ENCODE peak calls at places on chromosomes 16 and 17, in four cellular contexts. M, D, N and P are unnamed samples.

GRCh38 chr16:57497121-57497520 is 10.8 kb upstream of the DOK4 start:
- DNase-seq in D (no peak), N (no peak), M (no peak), P (peak; percentile 1)

GRCh38 chr16:11619327-11619851 is 32.7 kb upstream of the LITAF start:
- DNase-seq in N (peak; percentile 28), D (no peak), M (no peak), P (no peak)

GRCh38 chr16:83200005-83200779 is 573.4 kb downstream of the CDH13 start:
- DNase-seq in D (peak; percentile 22), N (no peak), M (no peak), P (no peak)

GRCh38 chr16:645852-646678 is 3.1 kb upstream of the WDR90 start:
- DNase-seq in M (peak; percentile 65), D (no peak), N (no peak), P (peak; percentile 79)

GRCh38 chr16:4580245-4580644 is 24.1 kb downstream of the C16orf96 start:
- DNase-seq in M (no peak), D (no peak), N (no peak), P (no peak)

GRCh38 chr17:44014133-44014436 is 678 bp downstream of the TMEM101 start:
- DNase-seq in N (no peak), D (no peak), M (peak; percentile 65), P (no peak)

GRCh38 chr17:265726-266125 is 84.3 kb upstream of the DOC2B start:
- DNase-seq in M (no peak), D (no peak), N (no peak), P (peak; percentile 33)

GRCh38 chr16:52617591-52617990 is 70.6 kb upstream of the TOX3 start:
- DNase-seq in D (no peak), N (no peak), M (no peak), P (no peak)

DNA sequence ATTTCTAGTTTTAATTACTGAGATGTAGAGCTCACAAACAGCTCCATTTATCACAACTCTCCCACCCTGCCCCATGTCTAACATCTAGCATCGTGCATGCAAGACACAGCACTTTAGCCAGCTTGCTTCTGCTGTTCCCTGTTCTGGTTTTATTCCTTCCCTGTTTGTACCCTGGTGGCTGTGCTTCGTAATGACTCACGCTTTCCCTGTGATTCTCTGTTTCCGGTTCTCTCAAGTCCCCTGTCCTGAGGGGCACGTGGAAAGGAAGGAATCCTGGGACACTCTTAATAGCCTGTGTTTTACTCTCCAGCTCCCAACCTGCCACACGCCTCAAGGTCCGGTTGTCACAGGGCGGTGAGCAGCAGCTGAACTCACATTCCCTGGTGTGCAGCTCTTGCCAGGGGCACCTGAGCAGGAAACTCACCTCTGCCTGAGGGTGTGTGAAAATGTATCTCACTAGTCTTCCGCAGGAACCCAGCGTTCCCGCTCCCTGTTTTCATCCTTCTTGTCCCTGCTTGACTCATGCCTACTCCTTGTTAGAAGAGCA is 10.6 kb downstream of the SHISA6 start:
- DNase-seq in M (no peak), N (no peak), D (no peak), P (no peak)
- TF ChIP-seq CTCF in M (no peak), N (no peak), D (no peak), P (no peak)

GRCh38 chr17:62653831-62654829 is 26.7 kb downstream of the MRC2 start:
- DNase-seq in D (peak; percentile 38), N (no peak), M (no peak), P (peak; percentile 87)

GRCh38 chr17:62656446-62656845 is 29.0 kb downstream of the MRC2 start:
- DNase-seq in M (no peak), N (no peak), D (no peak), P (no peak)

GRCh38 chr17:62652251-62653001 is 25.0 kb downstream of the MRC2 start:
- DNase-seq in M (no peak), N (peak; percentile 19), D (peak; percentile 75), P (peak; percentile 74)

GRCh38 chr17:62650587-62650986 is 23.1 kb downstream of the MRC2 start:
- DNase-seq in M (no peak), D (no peak), N (no peak), P (no peak)

GRCh38 chr17:62653002-62653830 is 25.7 kb downstream of the MRC2 start:
- DNase-seq in N (peak; percentile 25), M (no peak), D (peak; percentile 31), P (peak; percentile 77)
- H3K27ac ChIP-seq in N (no peak overlapping the region), M (no peak overlapping the region), D (peak overlapping the region; percentile 60), P (peak overlapping the region; percentile 81)

DNA sequence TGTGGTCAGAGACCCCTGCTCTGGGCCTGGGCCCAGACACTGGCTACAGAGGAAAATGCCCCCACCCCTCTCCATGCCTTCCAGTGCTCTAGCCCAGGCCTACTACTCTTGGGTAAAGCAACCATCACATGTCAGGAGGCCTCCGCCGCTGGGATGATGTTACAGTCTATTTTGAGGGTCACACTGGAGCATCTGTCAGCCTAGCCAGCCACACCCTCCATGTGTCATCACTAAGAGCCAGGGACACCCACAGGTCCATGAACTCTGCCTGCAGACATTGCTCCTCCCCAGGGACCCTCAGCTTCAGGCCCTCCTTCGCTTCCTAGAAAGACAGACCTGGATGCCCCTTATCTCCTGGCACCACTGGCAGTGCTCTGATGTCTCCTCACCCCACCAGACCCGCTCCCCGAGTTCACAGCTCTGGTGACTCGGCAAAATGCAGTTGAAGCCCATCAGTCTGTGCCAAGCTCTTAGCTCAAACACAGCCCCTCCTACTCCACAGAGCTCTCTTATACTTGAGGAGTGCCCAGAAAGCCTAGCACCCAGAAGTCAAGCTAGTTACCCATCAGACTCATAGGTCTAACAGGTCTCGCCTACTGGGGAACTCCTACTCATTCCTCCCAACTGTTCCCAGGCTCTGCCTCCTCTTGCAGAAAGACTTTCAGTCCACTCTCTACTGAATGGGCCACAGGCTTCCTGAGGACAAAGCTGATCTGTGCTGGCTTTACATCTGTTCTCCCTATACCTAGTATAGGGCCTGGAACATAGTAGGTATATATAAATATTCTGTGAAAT is 5.9 kb downstream of the RANBP10 start:
- DNase-seq in D (no peak), M (no peak), N (no peak), P (peak; percentile 20)
- H3K4me3 ChIP-seq in D (no peak overlapping the region), M (no peak overlapping the region), N (no peak overlapping the region), P (no peak overlapping the region)

DNA sequence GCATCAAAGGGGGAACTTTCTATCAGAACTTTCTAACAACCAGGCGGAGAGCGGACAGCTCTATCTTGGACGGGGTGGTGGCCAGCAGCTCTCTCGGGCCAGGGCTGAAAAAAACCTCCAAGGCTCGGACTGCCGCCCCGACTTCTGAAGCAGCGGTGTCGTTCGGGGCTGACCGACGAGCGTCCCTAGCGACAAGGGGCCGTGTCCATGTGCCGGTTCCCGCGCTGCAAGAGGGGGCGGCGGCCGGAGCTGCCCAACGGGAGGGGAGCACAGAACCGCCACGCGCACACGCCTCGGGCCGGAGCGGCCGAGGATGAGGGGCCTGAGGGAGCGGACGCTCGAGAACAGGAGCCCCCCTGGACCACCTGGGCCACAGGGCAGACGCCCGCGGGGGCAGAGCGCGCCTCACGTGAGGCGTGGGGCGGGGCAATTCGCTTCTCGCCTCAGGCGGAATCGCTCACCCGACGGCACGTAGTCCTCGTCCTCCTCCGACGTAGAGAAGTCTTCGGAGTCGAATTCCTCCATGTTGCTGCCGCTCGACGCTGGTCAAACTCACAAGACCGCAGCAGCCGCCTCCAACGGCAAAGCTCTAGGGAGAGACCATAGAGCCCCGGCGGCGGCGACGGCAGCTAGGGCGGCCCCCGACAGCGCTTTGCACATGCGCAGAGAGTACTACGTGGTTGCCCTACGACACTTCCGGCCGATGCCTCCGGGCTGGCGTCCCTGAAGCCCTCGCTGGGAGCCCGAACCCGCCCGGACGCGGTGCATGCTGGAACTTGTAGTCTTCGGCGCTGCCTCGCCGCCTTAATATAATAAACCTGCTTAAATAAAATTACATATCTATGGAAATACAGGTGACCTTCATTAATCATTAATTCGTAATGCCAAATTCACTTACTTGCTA is at the start of gene CFDP1:
- DNase-seq in D (peak; percentile 91), M (peak; percentile 94), N (peak; percentile 95), P (peak; percentile 95)
- TF ChIP-seq CTCF in D (peak; percentile 2), M (peak; percentile 49), N (no peak), P (no peak)

GRCh38 chr17:39270923-39271322 is 45.2 kb upstream of the STAC2 start:
- DNase-seq in M (no peak), N (no peak), D (peak; percentile 81), P (no peak)
- H3K27ac ChIP-seq in M (no peak overlapping the region), N (no peak overlapping the region), D (no peak overlapping the region), P (no peak overlapping the region)

GRCh38 chr16:69310479-69311114 is 553 bp upstream of the VPS4A start:
- DNase-seq in M (no peak), N (no peak), D (no peak), P (no peak)
- H3K4me3 ChIP-seq in M (peak overlapping the region; percentile 71), N (peak overlapping the region; percentile 51), D (peak overlapping the region; percentile 55), P (peak overlapping the region; percentile 96)

GRCh38 chr16:78879046-78879445 is 721.5 kb downstream of the MAF start:
- DNase-seq in M (no peak), D (no peak), N (no peak), P (no peak)
- TF ChIP-seq CTCF in M (no peak), D (no peak), N (no peak), P (no peak)

GRCh38 chr17:42325026-42325425 is 36.7 kb downstream of the STAT5A start:
- DNase-seq in M (no peak), N (no peak), D (peak; percentile 88), P (no peak)

GRCh38 chr17:42321555-42321954 is 33.3 kb downstream of the STAT5A start:
- DNase-seq in M (no peak), N (no peak), D (no peak), P (no peak)

GRCh38 chr17:42322382-42323267 is 34.3 kb downstream of the STAT5A start:
- DNase-seq in D (peak; percentile 94), M (peak; percentile 90), N (peak; percentile 92), P (peak; percentile 92)

GRCh38 chr17:42317256-42317966 is 29.1 kb downstream of the STAT5A start:
- DNase-seq in N (no peak), D (no peak), M (no peak), P (no peak)

DNA sequence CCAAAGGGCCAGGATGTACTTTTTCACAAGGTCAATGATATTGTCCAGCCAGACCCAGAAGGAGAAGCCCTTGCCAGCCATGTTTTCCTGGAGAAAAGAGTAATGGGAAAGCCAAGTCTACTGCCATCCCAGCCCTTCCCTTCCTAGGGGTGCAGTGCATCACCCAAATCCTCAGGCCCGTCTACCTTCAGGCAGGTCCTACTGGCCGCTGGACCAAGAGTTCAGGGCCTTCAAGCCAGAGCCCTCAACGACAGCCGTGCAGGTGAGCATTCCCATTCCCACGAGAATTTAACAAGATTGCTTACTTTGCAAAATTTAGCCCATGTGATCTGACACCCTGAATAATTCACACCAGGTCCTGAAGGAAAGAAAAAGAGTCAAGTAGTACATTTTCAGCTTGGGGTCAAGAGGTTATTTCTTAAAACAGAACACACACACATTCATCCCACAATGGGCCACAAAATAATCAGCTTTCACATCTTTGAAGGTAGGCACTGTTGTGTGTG is 35.0 kb downstream of the STAT5A start:
- DNase-seq in M (no peak), N (no peak), D (no peak), P (no peak)
- H3K27ac ChIP-seq in M (no peak overlapping the region), N (no peak overlapping the region), D (no peak overlapping the region), P (peak overlapping the region; percentile 25)

GRCh38 chr17:6753006-6753445 is 2.8 kb upstream of the XAF1 start:
- DNase-seq in M (peak; percentile 11), D (peak; percentile 77), N (peak; percentile 42), P (peak; percentile 66)

GRCh38 chr17:6755731-6756184 is at the start of gene XAF1:
- DNase-seq in D (peak; percentile 33), N (peak; percentile 41), M (no peak), P (peak; percentile 26)

GRCh38 chr17:6753565-6753964 is 2.3 kb upstream of the XAF1 start:
- DNase-seq in N (no peak), M (no peak), D (no peak), P (no peak)

GRCh38 chr17:6756425-6757012 is 673 bp downstream of the XAF1 start:
- DNase-seq in N (no peak), D (no peak), M (no peak), P (no peak)

GRCh38 chr17:6755281-6755680 is 565 bp upstream of the XAF1 start:
- DNase-seq in D (no peak), M (no peak), N (no peak), P (peak; percentile 76)
- H3K4me3 ChIP-seq in D (no peak overlapping the region), M (peak overlapping the region; percentile 59), N (peak overlapping the region; percentile 69), P (peak overlapping the region; percentile 73)